ENCODE peak calls at places on chromosomes 6 and 20, in four cellular contexts. F is HCT116, L is K562, A is HepG2. P is an unnamed sample.

GRCh38 chr6:137277971-137278602 is 58.9 kb upstream of the IFNGR1 start:
- DNase-seq in F (peak; percentile 32), L (no peak), A (peak; percentile 28), P (peak; percentile 58)

GRCh38 chr20:45796336-45797070 is 4.7 kb downstream of the DNTTIP1 start:
- DNase-seq in F (no peak), L (no peak), A (no peak), P (no peak)

GRCh38 chr6:123777554-123777953 is 26.1 kb upstream of the NKAIN2 start:
- DNase-seq in F (no peak), L (no peak), A (no peak), P (no peak)

GRCh38 chr6:33840064-33840926 is 36.5 kb upstream of the MLN start:
- DNase-seq in F (peak; percentile 79), L (peak; percentile 92), A (peak; percentile 96), P (no peak)

GRCh38 chr20:38186788-38187221 is 21.7 kb upstream of the TGM2 start:
- DNase-seq in F (peak; percentile 59), L (no peak), A (no peak), P (no peak)

GRCh38 chr6:166202321-166202733 is 34.7 kb upstream of the TBXT start:
- DNase-seq in F (no peak), L (peak; percentile 4), A (no peak), P (no peak)

GRCh38 chr6:29847871-29848630 is 20.4 kb downstream of the HLA-G start:
- DNase-seq in F (peak; percentile 63), L (peak; percentile 73), A (peak; percentile 54), P (peak; percentile 61)

GRCh38 chr6:148497256-148497655 is 154.6 kb downstream of the SASH1 start:
- DNase-seq in F (no peak), L (no peak), A (no peak), P (no peak)

GRCh38 chr6:166737231-166737630 is 110.2 kb upstream of the RPS6KA2 start:
- DNase-seq in F (peak; percentile 7), L (no peak), A (no peak), P (no peak)

GRCh38 chr20:18077157-18077556 is 19.4 kb upstream of the OVOL2 start:
- DNase-seq in F (no peak), L (no peak), A (peak; percentile 28), P (no peak)

GRCh38 chr6:111663692-111664564 is 58.2 kb upstream of the TRAF3IP2 start:
- DNase-seq in F (no peak), L (peak; percentile 25), A (no peak), P (peak; percentile 44)

GRCh38 chr6:112117554-112117953 is 30.2 kb downstream of the FAM229B start:
- DNase-seq in F (no peak), L (peak; percentile 9), A (no peak), P (no peak)

GRCh38 chr20:57993738-57994431 is 234.6 kb downstream of the ANKRD60 start:
- DNase-seq in F (no peak), L (no peak), A (no peak), P (no peak)

GRCh38 chr6:36130672-36131516 is 581 bp downstream of the MAPK13 start:
- DNase-seq in F (peak; percentile 31), L (peak; percentile 49), A (peak; percentile 73), P (peak; percentile 78)

GRCh38 chr6:7150381-7151064 is 42.8 kb downstream of the RREB1 start:
- DNase-seq in F (no peak), L (peak; percentile 78), A (no peak), P (no peak)

GRCh38 chr6:157164972-157165371 is 158.3 kb downstream of the TMEM242 start:
- DNase-seq in F (no peak), L (no peak), A (no peak), P (no peak)
- TF ChIP-seq POLR2AphosphoS5 in F (no peak), L (no peak), A (no peak), P (no peak)

GRCh38 chr6:155502393-155502792 is 46.8 kb upstream of the NOX3 start:
- DNase-seq in F (no peak), L (no peak), A (no peak), P (no peak)

GRCh38 chr6:155498370-155498769 is 42.7 kb upstream of the NOX3 start:
- DNase-seq in F (no peak), L (no peak), A (peak; percentile 49), P (no peak)

GRCh38 chr6:155495011-155495768 is 39.6 kb upstream of the NOX3 start:
- DNase-seq in F (no peak), L (no peak), A (peak; percentile 86), P (peak; percentile 59)

GRCh38 chr6:155497273-155497672 is 41.6 kb upstream of the NOX3 start:
- DNase-seq in F (no peak), L (no peak), A (no peak), P (no peak)

GRCh38 chr6:155499574-155499973 is 43.9 kb upstream of the NOX3 start:
- DNase-seq in F (no peak), L (no peak), A (no peak), P (no peak)
- TF ChIP-seq ATF3 in F (no peak), L (no peak), A (no peak), P (no peak)

GRCh38 chr20:36832791-36833190 is 43.1 kb upstream of the TLDC2 start:
- DNase-seq in F (no peak), L (no peak), A (no peak), P (no peak)

GRCh38 chr20:36830791-36831691 is 44.9 kb upstream of the TLDC2 start:
- DNase-seq in F (no peak), L (no peak), A (no peak), P (no peak)

GRCh38 chr20:36835025-36835424 is 40.9 kb upstream of the TLDC2 start:
- DNase-seq in F (no peak), L (no peak), A (no peak), P (no peak)

GRCh38 chr20:36835453-36836198 is 40.3 kb upstream of the TLDC2 start:
- DNase-seq in F (peak; percentile 80), L (peak; percentile 100), A (no peak), P (peak; percentile 87)

GRCh38 chr20:36833275-36834020 is 42.5 kb upstream of the TLDC2 start:
- DNase-seq in F (no peak), L (no peak), A (no peak), P (no peak)
- TF ChIP-seq POLR2AphosphoS5 in F (no peak), L (no peak), A (no peak), P (no peak)

DNA sequence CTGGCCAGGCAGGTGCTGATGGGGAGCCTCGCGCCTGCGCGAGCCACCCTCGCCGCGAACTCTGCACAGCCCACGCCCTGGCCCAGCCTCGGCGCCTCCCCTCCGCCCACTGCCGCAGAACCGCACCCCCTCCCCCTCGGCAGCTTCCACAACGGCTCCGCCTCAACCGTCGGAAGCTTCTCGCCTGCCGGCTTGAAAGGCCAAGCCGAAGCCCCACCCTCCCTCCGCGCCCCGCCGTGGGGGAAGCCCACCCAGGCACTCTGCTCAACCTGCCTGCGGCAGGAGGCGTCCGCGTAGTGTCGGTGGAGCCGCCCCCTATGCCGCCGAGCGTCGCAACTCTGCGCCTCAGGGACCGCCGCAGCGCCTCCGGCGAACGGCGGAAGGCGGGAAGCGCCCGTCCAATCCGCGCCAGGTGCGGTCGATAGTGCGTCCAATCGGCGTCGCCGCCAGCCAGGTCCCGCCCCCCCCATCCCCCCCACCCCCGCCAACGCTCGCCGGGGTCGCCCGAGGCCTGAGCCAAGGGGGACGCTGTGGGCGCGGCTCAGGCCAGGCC is at the start of gene SYCP2:
- DNase-seq in F (no peak), L (peak; percentile 92), A (no peak), P (no peak)
- TF ChIP-seq ATF3 in F (no peak), L (no peak), A (no peak), P (no peak)

GRCh38 chr6:119350202-119351004 is 842 bp upstream of the MAN1A1 start:
- DNase-seq in F (peak; percentile 48), L (no peak), A (peak; percentile 33), P (no peak)
- TF ChIP-seq POLR2AphosphoS5 in F (no peak), L (no peak), A (no peak), P (no peak)

DNA sequence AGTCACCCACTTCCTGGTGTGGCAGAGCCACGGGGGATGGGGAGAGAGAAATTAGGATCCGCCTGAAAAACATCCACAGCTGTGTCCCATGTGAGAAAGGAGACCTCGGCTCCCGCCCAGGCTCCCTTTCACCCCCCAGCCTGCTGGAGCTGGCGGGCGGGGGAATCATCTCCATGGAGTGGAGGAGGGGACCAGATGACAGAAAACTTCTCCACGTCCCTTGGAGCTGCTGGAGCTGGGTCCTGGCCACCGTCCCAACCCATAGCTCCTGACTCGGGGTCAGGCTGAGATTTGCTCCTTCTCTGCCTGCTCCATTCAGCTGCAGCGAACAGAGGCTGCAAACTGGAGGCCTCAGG is 113.8 kb downstream of the CEBPB start:
- DNase-seq in F (no peak), L (no peak), A (no peak), P (no peak)
- TF ChIP-seq ATF3 in F (no peak), L (no peak), A (no peak), P (no peak)

GRCh38 chr6:116036885-116037284 is 23.8 kb downstream of the FRK start:
- DNase-seq in F (no peak), L (no peak), A (no peak), P (no peak)

GRCh38 chr6:116033687-116034303 is 26.9 kb downstream of the FRK start:
- DNase-seq in F (no peak), L (no peak), A (no peak), P (no peak)

GRCh38 chr6:116035616-116036015 is 25.1 kb downstream of the FRK start:
- DNase-seq in F (no peak), L (no peak), A (no peak), P (no peak)

GRCh38 chr6:116036075-116036773 is 24.5 kb downstream of the FRK start:
- DNase-seq in F (no peak), L (peak; percentile 9), A (no peak), P (no peak)

GRCh38 chr6:116034327-116034726 is 26.4 kb downstream of the FRK start:
- DNase-seq in F (no peak), L (no peak), A (no peak), P (no peak)
- TF ChIP-seq POLR2AphosphoS5 in F (no peak), L (no peak), A (no peak), P (no peak)

DNA sequence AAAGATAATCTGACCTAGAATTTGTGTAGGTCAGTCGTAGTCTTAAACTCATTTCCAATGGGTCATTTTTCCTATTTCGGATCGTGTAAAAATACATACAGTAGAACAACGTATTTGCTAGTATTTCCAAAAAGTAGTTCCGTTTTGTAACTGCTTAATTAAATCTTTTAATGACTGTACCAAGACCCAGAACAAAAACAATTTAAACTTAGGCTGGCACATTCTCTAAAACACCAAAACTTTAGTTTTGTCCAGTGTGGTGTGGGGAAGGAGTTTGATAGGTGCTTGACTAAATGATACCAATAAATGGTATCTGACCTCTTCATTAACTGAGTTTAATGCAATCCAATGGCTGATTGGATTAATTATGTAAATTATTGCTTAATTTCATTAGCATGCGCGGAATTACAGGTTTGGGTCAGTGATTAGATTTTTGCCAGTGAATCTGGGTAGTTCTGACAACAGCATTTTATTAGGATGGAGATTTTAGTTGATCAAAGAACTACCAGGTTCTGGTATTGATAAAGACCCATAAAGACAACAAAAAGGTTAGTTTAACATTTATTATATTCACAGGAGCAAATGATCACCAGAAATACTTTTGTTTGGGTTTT is 20.8 kb downstream of the OR2B2 start:
- DNase-seq in F (no peak), L (no peak), A (no peak), P (no peak)
- TF ChIP-seq ATF3 in F (no peak), L (peak; percentile 4), A (no peak), P (no peak)